ENCODE peak calls at places on chromosomes 5 and 9, in eight cellular contexts. S, A, K, J, U, C, T and W are unnamed samples.

GRCh38 chr9:100474950-100475276 is 2.0 kb downstream of the TMEFF1 start:
- DNase-seq in U (no peak), J (no peak), C (no peak), A (no peak), S (no peak), T (no peak), K (no peak), W (no peak)

GRCh38 chr5:142749321-142749720 is 20.9 kb upstream of the ARHGAP26 start:
- DNase-seq in A (peak; percentile 54), C (peak; percentile 57), S (peak; percentile 67), U (peak; percentile 76), K (no peak), T (no peak), J (no peak), W (no peak)

GRCh38 chr9:34197756-34198711 is 19.2 kb downstream of the UBAP1 start:
- DNase-seq in C (peak; percentile 86), K (peak; percentile 24), T (no peak), S (no peak), J (no peak), A (no peak), U (no peak), W (no peak)

GRCh38 chr5:133746834-133747233 is 134.5 kb upstream of the FSTL4 start:
- DNase-seq in C (peak; percentile 65), J (no peak), K (no peak), S (no peak), U (no peak), A (no peak), T (no peak), W (no peak)

GRCh38 chr5:118486647-118487046 is 501.7 kb downstream of the DTWD2 start:
- DNase-seq in A (no peak), S (no peak), K (no peak), T (no peak), C (peak; percentile 47), U (no peak), J (no peak), W (peak; percentile 7)

GRCh38 chr5:666816-667498 is 26.2 kb downstream of the TPPP start:
- DNase-seq in J (no peak), S (no peak), T (no peak), U (no peak), A (no peak), C (no peak), K (peak; percentile 36), W (no peak)

GRCh38 chr5:146945722-146946121 is 67.2 kb upstream of the PPP2R2B start:
- DNase-seq in T (no peak), J (no peak), K (no peak), C (no peak), A (no peak), S (no peak), U (no peak), W (no peak)

GRCh38 chr9:113602126-113603119 is 138.9 kb downstream of the RGS3 start:
- DNase-seq in S (peak; percentile 82), C (peak; percentile 82), K (peak; percentile 81), A (peak; percentile 80), U (peak; percentile 83), J (no peak), T (peak; percentile 48), W (peak; percentile 84)

GRCh38 chr5:37857696-37858095 is 17.9 kb upstream of the GDNF start:
- DNase-seq in J (no peak), C (no peak), S (no peak), K (no peak), U (no peak), T (no peak), A (no peak), W (no peak)

GRCh38 chr9:137611623-137612609 is 6.4 kb downstream of the ARRDC1 start:
- DNase-seq in T (peak; percentile 94), A (peak; percentile 76), C (peak; percentile 67), S (peak; percentile 74), U (peak; percentile 80), J (peak; percentile 60), K (no peak), W (peak; percentile 91)

GRCh38 chr9:137310190-137311052 is 8.3 kb upstream of the NRARP start:
- DNase-seq in K (peak; percentile 71), U (no peak), J (no peak), T (peak; percentile 79), A (no peak), C (no peak), S (no peak), W (peak; percentile 29)

GRCh38 chr5:69493235-69493925 is 790 bp downstream of the OCLN start:
- DNase-seq in T (peak; percentile 50), U (no peak), A (peak; percentile 11), S (no peak), K (peak; percentile 79), J (no peak), C (peak; percentile 64), W (peak; percentile 72)

GRCh38 chr9:7178729-7179128 is 421.0 kb downstream of the KDM4C start:
- DNase-seq in T (no peak), U (no peak), S (no peak), J (no peak), A (no peak), C (no peak), K (no peak), W (no peak)

GRCh38 chr9:72691671-72692070 is 170.3 kb downstream of the TMC1 start:
- DNase-seq in J (no peak), T (no peak), A (no peak), K (no peak), U (no peak), S (no peak), C (no peak), W (no peak)
- H3K4me3 ChIP-seq in J (no peak overlapping the region), T (no peak overlapping the region), A (no peak overlapping the region), K (no peak overlapping the region), U (no peak overlapping the region), S (no peak overlapping the region), C (no peak overlapping the region), W (no peak overlapping the region)

GRCh38 chr9:134643306-134643705 is 1.7 kb downstream of the COL5A1 start:
- DNase-seq in U (peak; percentile 42), S (peak; percentile 51), K (no peak), A (peak; percentile 54), J (no peak), C (no peak), T (no peak), W (no peak)
- H3K4me3 ChIP-seq in U (peak overlapping the region; percentile 85), S (peak overlapping the region; percentile 85), K (no peak overlapping the region), A (peak overlapping the region; percentile 97), J (peak overlapping the region; percentile 47), C (peak overlapping the region; percentile 53), T (peak overlapping the region; percentile 55), W (peak overlapping the region; percentile 80)

DNA sequence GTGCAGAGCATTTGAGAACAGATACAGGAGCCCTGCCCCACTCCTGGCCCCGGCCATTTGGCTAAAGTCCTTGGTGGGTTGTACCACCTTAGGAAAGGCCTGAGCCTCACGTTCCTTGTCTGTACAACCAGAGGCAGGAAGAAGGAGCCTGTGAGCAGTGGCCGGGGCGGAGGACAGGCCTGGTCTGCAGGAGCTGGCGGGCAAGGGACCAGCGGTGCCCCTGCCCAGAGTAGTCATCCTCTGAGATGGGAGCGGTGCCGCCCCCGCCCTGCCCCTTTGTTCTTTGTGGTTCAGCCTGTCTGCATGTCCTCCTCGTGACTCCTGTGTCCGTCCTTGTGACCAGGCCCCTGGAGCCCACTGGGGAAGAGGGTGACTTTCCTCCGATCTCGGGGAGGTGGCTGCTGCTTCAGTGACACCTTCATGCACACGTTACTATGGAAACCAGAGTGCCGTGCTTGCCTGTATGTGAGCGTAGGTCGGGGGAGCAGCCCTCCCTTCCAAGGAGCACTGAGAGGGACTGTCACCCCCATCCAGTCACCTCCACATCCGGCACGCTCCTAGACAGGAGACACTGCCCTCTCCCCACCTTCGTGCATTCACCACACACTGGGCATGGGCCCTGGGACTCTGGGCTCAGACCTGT is 42.9 kb downstream of the UNC5A start:
- DNase-seq in K (no peak), S (no peak), J (no peak), U (no peak), C (no peak), A (no peak), T (no peak), W (no peak)
- H3K4me3 ChIP-seq in K (no peak overlapping the region), S (no peak overlapping the region), J (no peak overlapping the region), U (no peak overlapping the region), C (no peak overlapping the region), A (no peak overlapping the region), T (no peak overlapping the region), W (no peak overlapping the region)

GRCh38 chr5:178602752-178603151 is 12.6 kb upstream of the COL23A1 start:
- DNase-seq in T (no peak), J (no peak), C (no peak), K (no peak), A (no peak), S (no peak), U (peak; percentile 11), W (no peak)
- H3K4me3 ChIP-seq in T (no peak overlapping the region), J (no peak overlapping the region), C (no peak overlapping the region), K (no peak overlapping the region), A (no peak overlapping the region), S (no peak overlapping the region), U (no peak overlapping the region), W (no peak overlapping the region)

GRCh38 chr5:141196363-141196762 is 3.1 kb upstream of the PCDHB11 start:
- DNase-seq in U (no peak), J (no peak), T (no peak), K (no peak), S (no peak), A (no peak), C (no peak), W (no peak)

DNA sequence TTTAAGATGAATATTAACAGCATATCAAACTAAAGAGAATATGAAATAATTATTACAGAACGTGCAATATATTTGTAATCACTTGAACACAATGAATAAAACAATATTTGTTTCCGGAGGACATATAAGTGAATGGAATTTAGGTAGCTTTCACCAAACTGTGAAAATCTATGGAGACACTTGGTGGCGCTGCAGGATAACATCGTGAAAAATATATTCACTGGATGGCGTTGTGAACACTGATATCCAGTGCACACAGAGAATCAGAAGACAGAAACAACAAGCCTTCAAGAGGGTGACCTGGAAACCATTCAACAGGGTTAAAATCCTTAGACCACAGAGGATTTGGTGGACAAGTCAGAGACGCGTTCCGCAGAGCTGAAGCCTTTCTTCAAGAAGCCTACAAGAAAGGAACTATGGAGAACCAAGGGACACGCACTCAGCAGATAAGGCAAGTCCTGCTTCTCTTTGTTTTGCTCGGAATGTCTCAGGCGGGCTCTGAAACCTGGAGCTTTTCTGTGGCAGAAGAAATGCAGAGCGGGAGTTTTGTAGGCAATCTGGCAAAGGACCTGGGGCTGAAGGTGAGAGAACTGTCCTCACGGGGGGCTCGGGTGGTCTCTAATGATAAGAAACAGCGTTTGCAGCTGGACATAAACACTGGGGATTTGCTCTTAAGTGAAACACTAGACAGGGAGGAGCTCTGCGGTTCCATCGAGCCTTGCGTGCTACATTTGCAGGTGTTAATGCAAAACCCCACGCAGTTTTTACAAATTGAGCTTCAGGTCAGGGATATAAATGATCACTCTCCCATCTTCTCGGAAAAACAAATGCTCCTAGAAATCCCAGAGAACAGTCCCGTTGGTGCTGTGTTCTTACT is at the start of gene PCDHB11:
- DNase-seq in U (no peak), K (no peak), S (no peak), J (peak; percentile 32), A (no peak), T (no peak), C (peak; percentile 46), W (no peak)
- H3K4me3 ChIP-seq in U (no peak within 1 kb of the TSS), K (no peak within 1 kb of the TSS), S (no peak within 1 kb of the TSS), J (peak within 1 kb of the TSS; percentile 41), A (no peak within 1 kb of the TSS), T (no peak within 1 kb of the TSS), C (no peak within 1 kb of the TSS), W (no peak within 1 kb of the TSS)